ENCODE peak calls at places on chromosome 11, in four cellular contexts. One of them, this sample, is unnamed.

GRCh38 chr11:129930306-129930705 is 34.9 kb upstream of the NFRKB start:
- DNase-seq in HEK293T: no peak
- DNase-seq in HepG2: no peak
- DNase-seq in GM12878: no peak
- DNase-seq in this sample: no peak

GRCh38 chr11:114348200-114349191 is 51.8 kb downstream of the C11orf71 start:
- DNase-seq in HEK293T: peak; percentile 20
- DNase-seq in HepG2: peak; percentile 39
- DNase-seq in GM12878: no peak
- DNase-seq in this sample: peak; percentile 25

GRCh38 chr11:126079640-126080205 is 17.1 kb upstream of the CDON start:
- DNase-seq in HEK293T: peak; percentile 48
- DNase-seq in HepG2: peak; percentile 63
- DNase-seq in GM12878: no peak
- DNase-seq in this sample: no peak

GRCh38 chr11:71213696-71214552 is 38.5 kb downstream of the SHANK2 start:
- DNase-seq in HEK293T: no peak
- DNase-seq in HepG2: no peak
- DNase-seq in GM12878: no peak
- DNase-seq in this sample: no peak

GRCh38 chr11:96324912-96325311 is 18.1 kb downstream of the MAML2 start:
- DNase-seq in HEK293T: no peak
- DNase-seq in HepG2: no peak
- DNase-seq in GM12878: no peak
- DNase-seq in this sample: no peak

GRCh38 chr11:60241786-60242185 is 1.2 kb downstream of the MS4A4E start:
- DNase-seq in HEK293T: no peak
- DNase-seq in HepG2: no peak
- DNase-seq in GM12878: no peak
- DNase-seq in this sample: no peak

GRCh38 chr11:35911013-35911412 is 32.8 kb upstream of the LDLRAD3 start:
- DNase-seq in HEK293T: no peak
- DNase-seq in HepG2: no peak
- DNase-seq in GM12878: no peak
- DNase-seq in this sample: no peak

GRCh38 chr11:117918366-117919255 is 10.6 kb downstream of the TMPRSS13 start:
- DNase-seq in HEK293T: no peak
- DNase-seq in HepG2: no peak
- DNase-seq in GM12878: no peak
- DNase-seq in this sample: no peak

GRCh38 chr11:78076733-78077403 is 2.8 kb downstream of the NDUFC2 start:
- DNase-seq in HEK293T: no peak
- DNase-seq in HepG2: no peak
- DNase-seq in GM12878: no peak
- DNase-seq in this sample: no peak

GRCh38 chr11:73980001-73980960 is 2.4 kb downstream of the UCP2 start:
- DNase-seq in HEK293T: no peak
- DNase-seq in HepG2: peak; percentile 38
- DNase-seq in GM12878: peak; percentile 91
- DNase-seq in this sample: peak; percentile 76

GRCh38 chr11:110161061-110161460 is 67.9 kb downstream of the ZC3H12C start:
- DNase-seq in HEK293T: no peak
- DNase-seq in HepG2: no peak
- DNase-seq in GM12878: no peak
- DNase-seq in this sample: no peak

GRCh38 chr11:76071090-76071489 is 135.2 kb downstream of the WNT11 start:
- DNase-seq in HEK293T: no peak
- DNase-seq in HepG2: no peak
- DNase-seq in GM12878: no peak
- DNase-seq in this sample: no peak

GRCh38 chr11:13222285-13222684 is 55.3 kb upstream of the BMAL1 start:
- DNase-seq in HEK293T: no peak
- DNase-seq in HepG2: no peak
- DNase-seq in GM12878: no peak
- DNase-seq in this sample: no peak

GRCh38 chr11:117818036-117818858 is 6.3 kb downstream of the FXYD2 start:
- DNase-seq in HEK293T: no peak
- DNase-seq in HepG2: no peak
- DNase-seq in GM12878: no peak
- DNase-seq in this sample: peak; percentile 19

GRCh38 chr11:132032555-132032954 is 662.1 kb downstream of the NTM start:
- DNase-seq in HEK293T: no peak
- DNase-seq in HepG2: no peak
- DNase-seq in GM12878: no peak
- DNase-seq in this sample: no peak

GRCh38 chr11:78349614-78350013 is 68.0 kb downstream of the GAB2 start:
- DNase-seq in HEK293T: no peak
- DNase-seq in HepG2: no peak
- DNase-seq in GM12878: no peak
- DNase-seq in this sample: no peak

GRCh38 chr11:17579451-17579850 is 32.4 kb downstream of the OTOG start:
- DNase-seq in HEK293T: no peak
- DNase-seq in HepG2: no peak
- DNase-seq in GM12878: no peak
- DNase-seq in this sample: no peak

GRCh38 chr11:126436209-126436608 is 80.7 kb downstream of the ST3GAL4 start:
- DNase-seq in HEK293T: no peak
- DNase-seq in HepG2: no peak
- DNase-seq in GM12878: no peak
- DNase-seq in this sample: no peak

GRCh38 chr11:42572231-42572610 is 739.6 kb upstream of the API5 start:
- DNase-seq in HEK293T: no peak
- DNase-seq in HepG2: no peak
- DNase-seq in GM12878: no peak
- DNase-seq in this sample: no peak

GRCh38 chr11:107018902-107019493 is 722 bp upstream of the GUCY1A2 start:
- DNase-seq in HEK293T: peak; percentile 32
- DNase-seq in HepG2: peak; percentile 20
- DNase-seq in GM12878: no peak
- DNase-seq in this sample: no peak

GRCh38 chr11:71131861-71132260 is 120.5 kb downstream of the SHANK2 start:
- DNase-seq in HEK293T: no peak
- DNase-seq in HepG2: no peak
- DNase-seq in GM12878: no peak
- DNase-seq in this sample: no peak

GRCh38 chr11:1052133-1053011 is 15.9 kb upstream of the MUC6 start:
- DNase-seq in HEK293T: no peak
- DNase-seq in HepG2: no peak
- DNase-seq in GM12878: no peak
- DNase-seq in this sample: no peak

GRCh38 chr11:71284525-71285092 is 32.2 kb upstream of the SHANK2 start:
- DNase-seq in HEK293T: no peak
- DNase-seq in HepG2: peak; percentile 34
- DNase-seq in GM12878: no peak
- DNase-seq in this sample: peak; percentile 7

GRCh38 chr11:4891996-4892640 is 10.4 kb downstream of the OR51T1 start:
- DNase-seq in HEK293T: no peak
- DNase-seq in HepG2: no peak
- DNase-seq in GM12878: no peak
- DNase-seq in this sample: peak; percentile 22

GRCh38 chr11:59144579-59145345 is 2.1 kb downstream of the FAM111A start:
- DNase-seq in HEK293T: no peak
- DNase-seq in HepG2: no peak
- DNase-seq in GM12878: peak; percentile 71
- DNase-seq in this sample: peak; percentile 87

GRCh38 chr11:48170840-48171233 is 45.8 kb upstream of the OR4B1 start:
- DNase-seq in HEK293T: no peak
- DNase-seq in HepG2: no peak
- DNase-seq in GM12878: no peak
- DNase-seq in this sample: no peak

GRCh38 chr11:81497202-81497804 is 1236.4 kb downstream of the FAM181B start:
- DNase-seq in HEK293T: peak; percentile 51
- DNase-seq in HepG2: peak; percentile 24
- DNase-seq in GM12878: no peak
- DNase-seq in this sample: peak; percentile 39

GRCh38 chr11:35792148-35792845 is 129.7 kb downstream of the TRIM44 start:
- DNase-seq in HEK293T: no peak
- DNase-seq in HepG2: no peak
- DNase-seq in GM12878: no peak
- DNase-seq in this sample: no peak

GRCh38 chr11:75225794-75226193 is 14.8 kb upstream of the TPBGL start:
- DNase-seq in HEK293T: no peak
- DNase-seq in HepG2: no peak
- DNase-seq in GM12878: no peak
- DNase-seq in this sample: no peak

GRCh38 chr11:46697723-46698122 is 2.7 kb downstream of the ARHGAP1 start:
- DNase-seq in HEK293T: no peak
- DNase-seq in HepG2: no peak
- DNase-seq in GM12878: no peak
- DNase-seq in this sample: no peak

GRCh38 chr11:46697303-46697702 is 3.1 kb downstream of the ARHGAP1 start:
- DNase-seq in HEK293T: no peak
- DNase-seq in HepG2: no peak
- DNase-seq in GM12878: no peak
- DNase-seq in this sample: no peak

GRCh38 chr11:46695345-46696211 is 4.8 kb downstream of the ARHGAP1 start:
- DNase-seq in HEK293T: no peak
- DNase-seq in HepG2: peak; percentile 71
- DNase-seq in GM12878: no peak
- DNase-seq in this sample: no peak

GRCh38 chr11:46694607-46695006 is 5.8 kb downstream of the ARHGAP1 start:
- DNase-seq in HEK293T: no peak
- DNase-seq in HepG2: no peak
- DNase-seq in GM12878: no peak
- DNase-seq in this sample: no peak

DNA sequence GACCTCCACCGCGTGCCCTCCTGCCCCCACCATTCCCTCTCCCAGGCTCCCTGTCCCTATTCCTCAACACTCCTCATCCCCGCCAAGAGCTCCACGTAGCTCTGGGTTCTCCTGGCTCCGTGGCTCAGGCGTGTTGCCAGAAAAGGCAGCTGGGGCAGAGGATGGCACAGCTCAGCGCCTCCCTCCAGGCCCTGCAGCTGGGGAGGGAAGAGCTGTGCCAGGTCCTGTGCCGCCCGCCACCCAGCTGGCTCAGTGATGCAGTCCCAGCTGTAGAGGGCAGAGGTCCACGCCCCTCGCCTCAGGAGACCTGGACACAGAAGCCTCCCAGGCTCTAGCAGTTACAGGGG is 4.2 kb downstream of the ARHGAP1 start:
- DNase-seq in HEK293T: no peak
- DNase-seq in HepG2: no peak
- DNase-seq in GM12878: no peak
- DNase-seq in this sample: no peak
- TF ChIP-seq TARDBP in HEK293T: no peak
- TF ChIP-seq TARDBP in HepG2: no peak
- TF ChIP-seq TARDBP in GM12878: no peak
- TF ChIP-seq TARDBP in this sample: no peak

DNA sequence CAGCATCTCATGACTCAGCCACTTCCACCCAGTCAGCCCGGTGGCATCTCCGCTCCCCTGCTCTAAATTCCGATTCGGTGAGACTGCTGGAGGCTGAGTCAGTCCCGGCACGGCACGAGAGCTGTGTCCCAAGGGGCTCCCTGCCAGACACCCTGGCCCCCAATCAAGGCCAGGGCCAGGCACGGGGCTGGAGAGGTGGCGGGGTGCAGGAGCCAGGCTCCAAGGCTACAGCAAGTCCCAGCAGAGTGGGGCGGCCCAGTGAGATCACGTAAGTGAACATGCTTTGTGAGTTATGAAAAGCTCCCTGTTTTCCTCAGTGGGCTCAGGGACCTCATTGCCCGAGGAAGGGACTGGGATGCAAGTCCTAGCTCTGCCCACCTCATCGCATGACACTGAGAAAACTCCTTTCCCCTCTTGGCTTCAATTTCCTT is 3.0 kb downstream of the C11orf68 start:
- DNase-seq in HEK293T: no peak
- DNase-seq in HepG2: peak; percentile 74
- DNase-seq in GM12878: no peak
- DNase-seq in this sample: peak; percentile 53
- TF ChIP-seq TARDBP in HEK293T: no peak
- TF ChIP-seq TARDBP in HepG2: no peak
- TF ChIP-seq TARDBP in GM12878: no peak
- TF ChIP-seq TARDBP in this sample: no peak

DNA sequence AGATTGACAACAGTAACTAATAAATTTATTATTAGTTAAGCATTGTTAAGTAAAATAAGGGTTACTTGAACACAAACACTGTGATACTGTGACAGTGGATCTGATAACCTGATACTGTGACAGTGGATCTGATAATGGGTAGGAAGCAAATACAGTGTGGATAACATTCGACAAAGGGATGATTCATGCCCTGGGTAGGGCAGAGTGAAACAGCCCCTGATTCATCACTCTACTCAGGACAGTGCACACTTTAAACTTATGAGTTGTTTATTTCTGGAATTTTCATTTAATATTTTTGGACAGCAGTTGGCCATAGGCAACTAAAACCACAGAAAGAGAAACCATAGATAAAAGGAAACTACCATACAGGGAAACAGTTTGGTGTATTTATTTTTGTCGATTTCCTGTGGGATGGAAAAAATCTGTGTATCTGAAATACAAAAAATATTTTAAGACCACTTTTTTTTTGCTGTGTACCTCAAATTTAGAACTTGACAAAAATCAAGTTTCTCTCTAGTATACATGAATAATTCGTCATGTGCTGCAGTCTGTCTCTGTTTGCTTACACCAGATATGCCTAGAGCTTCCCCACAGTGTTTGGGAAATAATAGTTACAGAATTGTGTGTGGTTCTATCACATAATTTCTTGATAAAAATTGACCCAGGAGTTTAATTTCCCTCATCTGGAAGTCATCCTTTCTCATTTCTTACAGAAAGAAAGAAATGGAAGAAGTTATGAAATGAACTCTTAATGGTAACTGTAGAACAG is 61.0 kb upstream of the CTSC start:
- DNase-seq in HEK293T: no peak
- DNase-seq in HepG2: peak; percentile 31
- DNase-seq in GM12878: no peak
- DNase-seq in this sample: no peak
- TF ChIP-seq TARDBP in HEK293T: no peak
- TF ChIP-seq TARDBP in HepG2: no peak
- TF ChIP-seq TARDBP in GM12878: no peak
- TF ChIP-seq TARDBP in this sample: no peak

DNA sequence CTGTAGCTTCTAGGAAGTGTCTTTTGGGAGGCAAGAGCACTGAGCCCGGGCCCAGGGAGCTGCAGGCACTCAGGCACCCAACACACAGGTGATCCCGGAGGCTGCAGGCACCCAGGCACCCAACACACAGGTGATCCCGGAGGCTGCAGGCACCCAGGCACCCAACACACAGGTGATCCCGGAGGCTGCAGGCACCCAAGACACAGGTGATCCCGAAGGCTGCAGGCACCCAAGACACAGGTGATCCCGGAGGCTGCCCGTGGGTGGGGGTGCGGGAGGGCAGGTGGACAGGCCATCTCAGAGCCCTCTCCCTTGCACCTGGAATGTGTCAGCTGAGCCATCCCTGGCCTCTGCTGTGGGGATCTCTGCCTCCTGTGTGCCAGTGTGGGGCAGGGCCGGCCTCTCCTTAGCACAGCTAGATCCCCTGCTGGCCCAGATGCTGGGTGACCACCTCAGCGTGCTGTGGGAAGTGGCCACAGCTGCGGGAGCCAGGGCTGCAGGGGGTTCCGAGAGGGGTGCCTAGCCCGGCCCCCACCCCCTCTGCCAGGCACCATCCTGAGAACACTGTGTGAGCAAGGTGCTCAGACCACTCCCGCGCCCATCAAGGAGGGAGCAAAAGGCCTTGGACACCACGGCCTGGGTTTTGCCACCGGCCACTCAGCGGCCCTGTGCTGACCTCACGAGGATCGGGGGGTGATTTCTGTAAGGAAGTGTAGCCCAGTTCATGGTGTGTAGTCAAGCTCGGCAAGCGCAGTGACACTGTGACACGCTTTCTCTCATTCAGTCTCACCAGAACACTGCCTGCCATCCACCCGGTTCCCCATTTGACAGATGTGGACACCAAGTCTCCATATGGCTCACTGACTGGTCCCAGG is 14.2 kb downstream of the MRGPRG start:
- DNase-seq in HEK293T: no peak
- DNase-seq in HepG2: no peak
- DNase-seq in GM12878: no peak
- DNase-seq in this sample: no peak
- TF ChIP-seq TARDBP in HEK293T: no peak
- TF ChIP-seq TARDBP in HepG2: no peak
- TF ChIP-seq TARDBP in GM12878: no peak
- TF ChIP-seq TARDBP in this sample: no peak

This sample was measured in K562.